ENCODE peak calls at places on chromosomes 7 and 10, in five cellular contexts. V is cardiac fibroblast, R is testis, T is cardiac muscle cell, F is fibroblast of villous mesenchyme. C is an unnamed sample.

GRCh38 chr10:49700997-49701396 is 21.5 kb downstream of the C10orf53 start:
- DNase-seq in V (no peak), R (no peak), T (no peak), F (no peak), C (no peak)

GRCh38 chr7:129169705-129170319 is 18.6 kb upstream of the SMO start:
- DNase-seq in V (no peak), R (no peak), T (no peak), F (no peak), C (peak; percentile 22)

GRCh38 chr10:22505923-22506685 is 160.8 kb downstream of the SPAG6 start:
- DNase-seq in V (no peak), R (peak; percentile 18), T (peak; percentile 5), F (peak; percentile 82), C (no peak)

GRCh38 chr10:86785021-86785420 is 28.6 kb downstream of the BMPR1A start:
- DNase-seq in V (no peak), R (no peak), T (no peak), F (peak; percentile 45), C (no peak)

GRCh38 chr10:110220383-110220782 is 13.0 kb downstream of the MXI1 start:
- DNase-seq in V (no peak), R (no peak), T (no peak), F (no peak), C (no peak)

GRCh38 chr10:44009891-44010290 is 361.2 kb upstream of the ZNF32 start:
- DNase-seq in V (no peak), R (no peak), T (no peak), F (no peak), C (no peak)

GRCh38 chr7:2880882-2881281 is 36.8 kb upstream of the GNA12 start:
- DNase-seq in V (no peak), R (no peak), T (peak; percentile 45), F (no peak), C (no peak)

GRCh38 chr10:27158421-27158820 is 3.3 kb downstream of the MASTL start:
- DNase-seq in V (peak; percentile 41), R (no peak), T (no peak), F (peak; percentile 18), C (no peak)

GRCh38 chr10:103761075-103761920 is 94.1 kb downstream of the SH3PXD2A start:
- DNase-seq in V (no peak), R (no peak), T (peak; percentile 35), F (no peak), C (no peak)

GRCh38 chr7:3732395-3732794 is 431.3 kb downstream of the SDK1 start:
- DNase-seq in V (no peak), R (no peak), T (no peak), F (no peak), C (no peak)

GRCh38 chr10:113241966-113242365 is 291.9 kb downstream of the TCF7L2 start:
- DNase-seq in V (no peak), R (no peak), T (no peak), F (no peak), C (no peak)

GRCh38 chr10:86508217-86508616 is 13.4 kb downstream of the WAPL start:
- DNase-seq in V (no peak), R (no peak), T (no peak), F (no peak), C (no peak)

DNA sequence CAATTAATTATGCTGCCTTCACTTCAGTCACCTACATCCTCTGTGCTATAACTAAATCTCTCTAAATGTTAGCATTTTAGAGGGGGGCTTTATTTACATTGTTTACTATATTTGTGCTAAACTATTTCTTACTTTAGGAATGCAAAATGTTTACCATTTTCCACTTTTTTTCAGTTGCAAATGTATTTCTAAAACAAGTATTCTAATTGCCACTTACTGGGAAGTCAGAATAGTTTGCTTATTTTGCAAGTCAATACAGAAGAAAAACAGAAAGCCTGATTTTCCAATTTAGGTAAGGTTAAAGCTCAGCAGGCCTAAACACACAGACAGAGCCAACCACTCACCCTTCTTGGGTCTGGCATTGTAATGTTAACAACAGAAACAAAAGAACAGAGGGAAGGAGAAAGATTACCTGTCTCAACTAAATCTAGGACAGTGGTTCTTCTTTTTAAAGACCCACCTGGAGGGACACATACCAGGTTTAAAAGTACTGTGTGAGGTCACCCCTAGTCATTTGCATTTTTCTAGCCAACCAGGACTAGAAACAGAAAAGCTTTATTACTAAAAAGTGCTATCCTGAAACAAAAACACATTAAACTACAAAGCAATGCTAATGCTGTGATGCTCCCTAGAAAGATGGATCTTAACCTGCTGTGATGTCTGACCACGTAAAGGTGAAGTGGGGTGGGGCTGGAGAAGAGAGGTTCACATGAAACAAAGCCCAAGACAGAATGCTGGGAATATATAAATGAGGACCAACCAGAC is 178.2 kb downstream of the SLC25A13 start:
- DNase-seq in V (no peak), R (no peak), T (no peak), F (no peak), C (no peak)
- H3K4me3 ChIP-seq in V (no peak overlapping the region), R (no peak overlapping the region), T (no peak overlapping the region), F (no peak overlapping the region), C (no peak overlapping the region)

DNA sequence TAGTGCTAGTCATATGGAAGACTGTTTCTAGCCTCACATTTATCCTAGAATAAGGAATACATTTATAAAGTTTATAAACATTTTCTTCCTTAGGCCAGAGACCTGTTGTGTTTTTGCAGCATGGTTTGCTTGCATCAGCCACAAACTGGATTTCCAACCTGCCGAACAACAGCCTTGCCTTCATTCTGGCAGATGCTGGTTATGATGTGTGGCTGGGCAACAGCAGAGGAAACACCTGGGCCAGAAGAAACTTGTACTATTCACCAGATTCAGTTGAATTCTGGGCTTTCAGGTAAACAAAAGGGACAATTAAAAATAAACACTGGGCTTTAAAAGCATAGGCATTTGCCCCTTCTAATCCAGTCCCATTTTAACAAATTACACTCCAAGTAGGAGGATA is 4.2 kb downstream of the LIPF start:
- DNase-seq in V (no peak), R (no peak), T (no peak), F (no peak), C (no peak)
- H3K4me3 ChIP-seq in V (no peak overlapping the region), R (no peak overlapping the region), T (no peak overlapping the region), F (no peak overlapping the region), C (no peak overlapping the region)

GRCh38 chr7:28165971-28166955 is 14.3 kb downstream of the JAZF1 start:
- DNase-seq in V (peak; percentile 90), R (no peak), T (peak; percentile 79), F (peak; percentile 96), C (no peak)
- H3K4me3 ChIP-seq in V (no peak overlapping the region), R (no peak overlapping the region), T (no peak overlapping the region), F (no peak overlapping the region), C (no peak overlapping the region)

GRCh38 chr10:17199351-17199804 is 2.1 kb downstream of the TRDMT1 start:
- DNase-seq in V (peak; percentile 71), R (no peak), T (peak; percentile 68), F (peak; percentile 86), C (no peak)
- H3K4me3 ChIP-seq in V (no peak overlapping the region), R (no peak overlapping the region), T (peak overlapping the region; percentile 40), F (peak overlapping the region; percentile 27), C (no peak overlapping the region)

DNA sequence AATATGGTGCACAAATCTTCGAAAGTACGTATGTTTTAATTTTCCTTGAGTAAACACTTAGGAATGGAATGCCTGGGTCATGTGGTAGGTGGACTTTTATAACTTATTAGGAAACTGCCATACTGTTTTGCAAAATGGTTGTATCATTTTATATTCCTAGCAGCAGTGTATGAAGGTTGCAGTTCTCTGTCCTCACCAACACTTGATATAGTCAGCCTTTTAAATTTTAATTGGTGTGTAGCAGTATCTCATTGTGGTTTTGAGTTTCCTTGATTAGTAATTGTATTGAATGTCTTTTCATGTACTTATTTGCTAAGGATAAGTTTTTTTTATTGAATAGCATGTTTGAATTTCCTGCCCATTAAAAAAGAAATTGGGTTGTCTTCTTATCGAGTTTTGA is 926 bp upstream of the PCBD1 start:
- DNase-seq in V (no peak), R (no peak), T (no peak), F (peak; percentile 40), C (no peak)
- H3K4me3 ChIP-seq in V (no peak overlapping the region), R (no peak overlapping the region), T (no peak overlapping the region), F (no peak overlapping the region), C (no peak overlapping the region)

GRCh38 chr10:117542706-117543244 is at the start of gene EMX2:
- DNase-seq in V (no peak), R (no peak), T (no peak), F (no peak), C (no peak)

GRCh38 chr10:117539903-117540639 is 2.5 kb upstream of the EMX2 start:
- DNase-seq in V (no peak), R (no peak), T (no peak), F (no peak), C (no peak)

GRCh38 chr10:117541909-117542705 is 439 bp upstream of the EMX2 start:
- DNase-seq in V (peak; percentile 50), R (peak; percentile 79), T (peak; percentile 75), F (peak; percentile 96), C (no peak)

GRCh38 chr10:117540640-117541404 is 1.7 kb upstream of the EMX2 start:
- DNase-seq in V (no peak), R (no peak), T (no peak), F (no peak), C (no peak)

DNA sequence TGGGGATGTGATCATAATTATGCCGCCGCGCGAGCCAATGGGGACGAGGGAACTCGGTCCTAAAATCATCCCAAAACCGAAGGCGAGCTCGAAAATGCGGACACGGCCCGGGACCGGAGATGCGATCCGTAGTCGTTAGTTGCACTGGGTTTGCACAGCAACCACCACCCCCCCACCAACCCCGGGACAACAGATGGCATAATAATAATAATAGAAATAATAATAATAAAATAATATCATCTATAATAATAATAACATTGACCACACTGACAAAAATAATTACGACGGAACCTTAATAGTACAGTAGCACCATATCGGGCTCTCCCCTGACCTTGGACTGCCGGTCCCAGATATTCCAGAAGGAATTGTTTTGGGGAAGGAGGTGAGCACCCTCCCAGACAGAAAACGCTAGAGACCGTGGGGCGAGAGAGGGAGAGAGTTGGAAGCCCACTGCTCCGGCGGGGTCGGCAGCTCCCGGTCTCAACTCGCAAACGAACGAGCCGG is 1.1 kb upstream of the EMX2 start:
- DNase-seq in V (peak; percentile 22), R (peak; percentile 88), T (peak; percentile 51), F (peak; percentile 90), C (no peak)
- H3K4me3 ChIP-seq in V (peak overlapping the region; percentile 5), R (peak overlapping the region; percentile 52), T (no peak overlapping the region), F (peak overlapping the region; percentile 66), C (no peak overlapping the region)

GRCh38 chr10:88244781-88245350 is 338.3 kb downstream of the RNLS start:
- DNase-seq in V (no peak), R (no peak), T (no peak), F (no peak), C (no peak)

GRCh38 chr10:88243847-88244730 is 339.0 kb downstream of the RNLS start:
- DNase-seq in V (peak; percentile 69), R (peak; percentile 90), T (peak; percentile 96), F (peak; percentile 94), C (no peak)

GRCh38 chr10:88245974-88246511 is 337.1 kb downstream of the RNLS start:
- DNase-seq in V (peak; percentile 74), R (peak; percentile 32), T (peak; percentile 50), F (peak; percentile 80), C (no peak)

GRCh38 chr10:88241501-88241900 is 341.6 kb downstream of the RNLS start:
- DNase-seq in V (no peak), R (no peak), T (no peak), F (no peak), C (no peak)

DNA sequence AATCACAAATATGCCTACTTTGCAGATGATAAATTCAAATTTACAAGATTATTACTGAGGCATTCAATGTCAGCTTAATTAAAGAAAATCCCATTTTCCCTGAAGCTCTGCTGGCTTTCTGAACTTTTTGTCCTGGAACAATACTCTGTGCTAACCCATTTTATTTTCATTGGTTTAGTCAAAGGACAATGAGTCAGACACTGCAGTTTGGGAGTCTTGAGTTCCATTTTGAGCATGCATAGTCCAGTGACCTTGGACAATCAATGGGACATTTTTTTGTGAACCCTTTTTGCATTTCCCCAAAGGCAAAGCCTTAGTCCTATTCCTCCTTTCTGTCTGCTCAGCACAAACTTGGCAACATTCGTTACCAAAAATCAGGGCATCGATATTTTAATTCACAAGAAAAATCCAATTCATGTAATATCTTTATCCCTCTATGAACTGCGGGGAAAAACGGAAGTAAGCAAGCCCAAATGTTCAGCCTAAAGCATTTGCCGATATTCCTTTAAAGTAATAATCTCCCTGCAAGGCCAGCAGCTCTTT is 339.8 kb downstream of the RNLS start:
- DNase-seq in V (peak; percentile 64), R (no peak), T (peak; percentile 27), F (no peak), C (no peak)
- H3K4me3 ChIP-seq in V (no peak overlapping the region), R (no peak overlapping the region), T (no peak overlapping the region), F (no peak overlapping the region), C (no peak overlapping the region)